ENCODE peak calls at places on chromosomes 7 and 10, in seven cellular contexts. I, C, U, R, T, H and G are unnamed samples.

GRCh38 chr10:126331101-126331500 is 57.2 kb downstream of the ADAM12 start:
- DNase-seq in I (no peak), C (no peak), U (no peak), R (peak), T (no peak), H (no peak), G (no peak)

GRCh38 chr10:6199131-6199733 is 3.5 kb upstream of the PFKFB3 start:
- DNase-seq in I (no peak), C (no peak), U (no peak), R (no peak), T (no peak), H (no peak), G (no peak)

GRCh38 chr10:116760919-116761318 is 18.6 kb upstream of the HSPA12A start:
- DNase-seq in I (no peak), C (no peak), U (no peak), R (no peak), T (no peak), H (no peak), G (no peak)

GRCh38 chr7:96414931-96415292 is 93.0 kb upstream of the SLC25A13 start:
- DNase-seq in I (no peak), C (peak), U (peak), R (no peak), T (no peak), H (no peak), G (no peak)

GRCh38 chr7:69622960-69623359 is 24.7 kb downstream of the AUTS2 start:
- DNase-seq in I (no peak), C (no peak), U (no peak), R (no peak), T (no peak), H (no peak), G (no peak)

GRCh38 chr7:107446988-107447387 is 22.9 kb upstream of the GPR22 start:
- DNase-seq in I (no peak), C (no peak), U (no peak), R (no peak), T (no peak), H (no peak), G (no peak)

GRCh38 chr7:100396421-100396982 is 23.2 kb downstream of the PILRA start:
- DNase-seq in I (no peak), C (no peak), U (peak), R (no peak), T (no peak), H (no peak), G (no peak)

GRCh38 chr10:29595636-29596225 is 39.0 kb downstream of the SVIL start:
- DNase-seq in I (no peak), C (no peak), U (no peak), R (no peak), T (no peak), H (no peak), G (no peak)

GRCh38 chr7:31092606-31093005 is 40.5 kb downstream of the ADCYAP1R1 start:
- DNase-seq in I (no peak), C (no peak), U (no peak), R (no peak), T (no peak), H (no peak), G (no peak)

GRCh38 chr7:130272456-130273080 is 5.9 kb downstream of the CPA2 start:
- DNase-seq in I (no peak), C (peak), U (no peak), R (no peak), T (no peak), H (no peak), G (no peak)

GRCh38 chr10:68560201-68560915 is at the start of gene TET1:
- DNase-seq in I (peak), C (peak), U (peak), R (no peak), T (peak), H (no peak), G (peak)

GRCh38 chr7:15781944-15782343 is 95.5 kb upstream of the MEOX2 start:
- DNase-seq in I (no peak), C (peak), U (no peak), R (no peak), T (no peak), H (no peak), G (no peak)

GRCh38 chr10:34252111-34252510 is 563.0 kb downstream of the PARD3 start:
- DNase-seq in I (no peak), C (peak), U (no peak), R (no peak), T (no peak), H (no peak), G (no peak)

GRCh38 chr7:50475340-50475739 is 25.2 kb upstream of the FIGNL1 start:
- DNase-seq in I (no peak), C (no peak), U (no peak), R (no peak), T (no peak), H (no peak), G (no peak)

GRCh38 chr10:119090968-119091367 is 10.4 kb upstream of the EIF3A start:
- DNase-seq in I (no peak), C (no peak), U (no peak), R (peak), T (no peak), H (no peak), G (no peak)

GRCh38 chr10:126080303-126080825 is 184.0 kb downstream of the FANK1 start:
- DNase-seq in I (no peak), C (no peak), U (no peak), R (no peak), T (no peak), H (no peak), G (no peak)

GRCh38 chr10:62130948-62131347 is 137.7 kb downstream of the RTKN2 start:
- DNase-seq in I (no peak), C (no peak), U (no peak), R (peak), T (no peak), H (no peak), G (no peak)

GRCh38 chr10:132094581-132095234 is 29.0 kb downstream of the JAKMIP3 start:
- DNase-seq in I (no peak), C (no peak), U (no peak), R (no peak), T (no peak), H (no peak), G (no peak)

GRCh38 chr7:70696139-70696782 is 435.7 kb upstream of the GALNT17 start:
- DNase-seq in I (no peak), C (no peak), U (no peak), R (no peak), T (no peak), H (no peak), G (no peak)

GRCh38 chr10:46229144-46229563 is 57.6 kb upstream of the ANTXRL start:
- DNase-seq in I (no peak), C (peak), U (no peak), R (no peak), T (no peak), H (no peak), G (peak)

GRCh38 chr7:26588511-26588910 is 275.9 kb downstream of the SKAP2 start:
- DNase-seq in I (no peak), C (peak), U (no peak), R (no peak), T (no peak), H (no peak), G (no peak)

GRCh38 chr7:88091988-88092675 is 127.7 kb downstream of the SRI start:
- DNase-seq in I (no peak), C (no peak), U (no peak), R (no peak), T (no peak), H (no peak), G (no peak)

GRCh38 chr7:80974396-80975358 is 55.8 kb upstream of the SEMA3C start:
- DNase-seq in I (no peak), C (no peak), U (no peak), R (no peak), T (no peak), H (no peak), G (no peak)

GRCh38 chr7:139043823-139044812 is 8.3 kb upstream of the ZC3HAV1L start:
- DNase-seq in I (no peak), C (no peak), U (no peak), R (no peak), T (no peak), H (no peak), G (no peak)

GRCh38 chr10:131781076-131781475 is 119.7 kb upstream of the PPP2R2D start:
- DNase-seq in I (no peak), C (no peak), U (no peak), R (no peak), T (no peak), H (no peak), G (peak)

DNA sequence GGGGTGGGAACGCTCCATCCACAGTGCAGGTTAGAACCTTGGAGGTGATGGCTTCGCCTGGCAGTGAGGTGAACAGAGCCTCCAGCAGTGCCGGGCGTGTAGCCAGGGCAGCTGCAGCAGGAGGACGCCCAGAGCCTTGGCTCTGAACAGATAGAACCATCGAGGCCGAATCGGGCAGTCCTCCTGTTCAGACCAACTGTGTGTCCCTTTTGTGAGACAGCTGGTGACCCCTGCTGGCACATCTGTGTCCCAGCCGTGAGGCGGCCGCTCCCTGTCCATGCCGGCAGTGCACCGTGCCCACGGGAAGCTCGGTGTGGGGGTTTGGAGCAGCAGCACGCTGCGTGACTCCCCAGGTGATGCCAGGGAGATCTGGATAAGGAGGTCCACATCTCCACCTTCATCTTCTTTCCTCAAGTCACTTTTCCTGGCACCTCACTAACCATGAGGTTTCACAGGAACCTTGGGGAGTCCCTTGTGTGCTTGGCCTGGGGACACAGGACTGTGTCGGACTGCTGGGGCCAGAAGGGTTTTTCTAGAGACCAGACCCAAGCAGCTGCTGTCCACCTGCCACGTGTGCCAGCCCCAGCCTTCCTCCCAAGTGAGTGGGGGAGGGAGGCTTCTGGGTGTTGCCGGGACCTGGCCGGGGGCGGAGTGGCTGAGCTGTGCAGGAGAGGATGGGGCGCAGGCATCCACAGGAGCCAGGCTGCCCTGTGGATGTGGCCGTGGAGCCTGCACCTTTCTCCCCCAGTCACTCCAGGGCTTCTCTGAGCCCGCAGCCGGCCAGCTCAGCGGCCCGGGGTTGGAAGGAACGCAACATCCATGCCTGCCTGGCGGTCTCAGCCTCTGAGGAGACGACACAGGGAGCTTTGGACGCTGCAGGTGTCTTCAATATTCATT is 69.4 kb downstream of the DNAJB6 start:
- DNase-seq in I (no peak), C (no peak), U (no peak), R (no peak), T (no peak), H (no peak), G (no peak)
- TF ChIP-seq CTCF in I (no peak), C (peak), U (no peak), R (peak), T (no peak), H (no peak), G (no peak)

DNA sequence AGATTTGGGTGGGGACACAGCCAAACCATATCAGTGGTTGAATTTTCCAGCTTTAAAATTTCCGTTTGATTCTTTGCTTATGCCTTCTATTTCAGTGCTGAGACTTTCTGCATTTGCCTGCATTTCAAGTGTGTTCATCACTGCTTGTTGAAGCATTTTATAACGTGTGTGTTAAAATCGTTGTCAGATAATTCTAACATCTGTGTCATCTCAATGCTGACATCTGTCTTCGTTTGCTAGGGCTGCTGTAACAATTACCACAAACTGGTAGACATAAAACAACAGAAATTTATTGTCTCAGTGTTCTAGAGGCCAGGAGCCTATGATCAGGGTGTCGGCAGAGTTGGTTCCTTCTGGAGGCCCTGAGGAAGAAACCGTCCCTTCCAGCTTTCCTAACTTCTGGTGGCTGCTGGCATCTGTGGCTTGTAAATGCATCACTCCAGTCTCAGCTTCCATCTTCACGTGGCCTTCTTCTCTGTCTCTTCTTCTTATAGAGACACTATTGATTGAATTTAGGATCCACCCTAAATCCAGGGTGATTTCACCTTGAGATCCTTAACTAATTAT is 71.1 kb upstream of the SDK1 start:
- DNase-seq in I (no peak), C (no peak), U (no peak), R (no peak), T (no peak), H (no peak), G (no peak)
- TF ChIP-seq CTCF in I (no peak), C (no peak), U (no peak), R (no peak), T (no peak), H (no peak), G (no peak)

DNA sequence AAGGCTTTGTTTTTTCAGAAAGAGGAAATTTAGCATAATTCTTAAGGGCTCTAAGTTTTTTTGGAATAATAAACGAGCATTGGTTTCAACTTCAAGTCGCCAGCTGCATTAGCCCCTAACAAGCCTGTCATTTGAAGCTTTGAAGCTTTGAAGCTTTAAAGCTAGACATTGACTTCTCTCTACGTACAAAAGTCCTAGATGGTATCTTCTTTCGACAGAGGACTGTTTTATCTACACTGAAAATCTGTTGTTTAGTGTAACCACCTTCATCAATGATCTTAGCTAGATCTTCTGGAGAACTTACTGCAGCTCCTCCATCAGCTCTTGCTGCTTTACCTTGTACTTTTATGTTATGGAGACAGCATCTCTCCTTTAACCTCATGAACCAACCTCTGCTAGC is 79.6 kb upstream of the TMEM72 start:
- DNase-seq in I (no peak), C (no peak), U (no peak), R (no peak), T (no peak), H (no peak), G (no peak)
- TF ChIP-seq CTCF in I (no peak), C (no peak), U (no peak), R (no peak), T (no peak), H (no peak), G (no peak)

GRCh38 chr10:120646738-120647427 is 189.9 kb downstream of the PLPP4 start:
- DNase-seq in I (no peak), C (no peak), U (no peak), R (no peak), T (no peak), H (no peak), G (no peak)
- TF ChIP-seq CTCF in I (no peak), C (no peak), U (no peak), R (no peak), T (no peak), H (no peak), G (no peak)

DNA sequence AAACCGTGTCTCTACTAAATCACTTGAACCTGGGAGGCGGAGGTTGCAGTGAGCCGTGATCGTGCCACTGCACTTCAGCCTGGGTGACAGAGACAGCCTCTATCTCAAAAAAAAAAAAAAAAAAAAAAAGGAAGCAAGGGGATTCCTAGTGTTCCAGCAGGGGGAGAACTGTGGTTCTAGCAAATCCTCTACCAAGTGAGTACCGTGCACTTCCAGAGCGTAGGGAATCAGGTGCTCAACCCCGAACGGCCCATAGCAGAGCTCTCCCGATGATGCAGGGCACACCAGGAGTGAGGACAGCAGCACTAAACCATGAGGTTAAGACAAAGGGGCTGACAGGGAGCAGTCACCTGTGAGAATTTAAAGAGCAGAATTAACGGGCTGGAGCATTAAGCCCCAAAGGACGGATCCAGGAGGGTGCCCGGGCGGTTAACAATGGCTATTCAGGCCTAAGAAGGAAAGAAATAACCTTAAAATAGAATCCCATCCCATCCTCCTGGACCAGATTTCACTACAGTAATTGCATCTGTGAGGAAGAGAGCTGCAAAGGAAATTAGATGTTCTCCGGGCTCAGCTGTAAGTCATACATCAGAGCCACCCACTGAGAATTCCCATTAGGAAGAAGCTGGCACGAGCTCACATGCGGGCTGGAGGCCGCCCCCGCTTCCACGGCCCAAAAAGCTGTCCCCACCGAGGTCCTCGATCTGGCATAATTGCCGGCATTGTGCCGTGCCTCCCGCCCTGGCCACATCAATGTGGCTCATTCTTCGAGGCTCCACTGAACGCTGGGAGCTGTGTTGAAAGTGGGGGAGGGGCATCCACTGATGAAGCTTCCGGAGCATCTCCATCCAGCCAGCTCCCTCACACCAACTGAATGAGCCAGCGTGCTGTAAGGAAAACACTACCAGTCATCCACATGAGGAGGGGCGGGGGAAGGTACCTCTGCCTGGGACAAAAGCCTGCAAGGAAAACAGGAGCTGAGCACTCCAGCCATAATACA is 173.4 kb downstream of the PTPRN2 start:
- DNase-seq in I (peak), C (peak), U (no peak), R (no peak), T (no peak), H (no peak), G (no peak)
- TF ChIP-seq CTCF in I (no peak), C (peak), U (no peak), R (no peak), T (no peak), H (no peak), G (no peak)

GRCh38 chr7:113118074-113118959 is at the start of gene SMIM30:
- DNase-seq in I (peak), C (peak), U (peak), R (peak), T (peak), H (peak), G (peak)
- TF ChIP-seq CTCF in I (peak), C (no peak), U (no peak), R (no peak), T (no peak), H (no peak), G (no peak)

GRCh38 chr7:82816272-82816671 is 346.4 kb downstream of the PCLO start:
- DNase-seq in I (no peak), C (peak), U (no peak), R (no peak), T (no peak), H (no peak), G (no peak)
- TF ChIP-seq CTCF in I (no peak), C (peak), U (no peak), R (no peak), T (no peak), H (no peak), G (peak)

DNA sequence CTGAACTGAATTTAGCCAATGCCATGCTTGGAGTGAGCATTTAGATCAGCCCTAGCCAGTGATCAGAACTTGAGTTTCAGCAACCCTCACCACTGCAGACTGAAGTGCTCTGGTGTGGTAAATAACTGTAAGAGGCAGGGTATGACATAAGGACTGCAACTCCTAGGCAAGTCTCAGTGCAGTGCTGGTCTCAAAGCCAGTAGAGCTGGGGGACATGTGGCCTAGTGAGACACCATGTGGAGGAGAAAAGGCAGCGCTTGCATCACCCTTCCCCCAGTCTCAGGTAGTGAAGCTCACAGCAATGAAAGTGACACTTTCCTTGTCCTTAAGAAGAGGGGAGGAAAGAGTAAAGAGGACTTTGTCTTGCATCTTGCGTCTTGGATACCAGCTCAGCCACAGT is 386.8 kb upstream of the POT1 start:
- DNase-seq in I (no peak), C (peak), U (no peak), R (no peak), T (no peak), H (no peak), G (no peak)
- TF ChIP-seq CTCF in I (no peak), C (peak), U (no peak), R (no peak), T (no peak), H (no peak), G (no peak)

DNA sequence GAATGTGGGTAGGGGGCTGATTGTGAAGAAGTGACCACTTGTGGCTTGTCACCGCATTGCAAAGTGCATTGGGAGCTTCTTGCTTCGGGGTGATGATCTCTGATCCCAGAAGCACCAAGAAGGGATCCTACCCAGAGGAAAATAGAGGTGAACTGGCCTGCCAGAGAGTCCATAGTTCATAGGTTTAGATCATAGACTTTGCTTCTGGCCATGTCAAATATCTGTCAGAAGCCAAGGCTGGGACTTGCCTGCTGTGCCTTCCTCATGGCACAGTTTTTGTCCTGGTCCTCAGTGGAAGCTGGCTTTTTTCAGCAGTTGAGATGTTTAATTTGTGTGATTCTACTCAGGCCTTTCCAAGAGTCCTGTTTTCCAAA is 1.1 kb downstream of the ZSWIM8 start:
- DNase-seq in I (no peak), C (no peak), U (no peak), R (no peak), T (no peak), H (no peak), G (no peak)
- TF ChIP-seq CTCF in I (no peak), C (no peak), U (no peak), R (no peak), T (no peak), H (no peak), G (no peak)